ENCODE peak calls at places on chromosomes 2 and 18, in nine cellular contexts. E is stomach, T is heart left ventricle, A is spleen, V is K562, N is HepG2, Q is esophagus squamous epithelium, D is prostate gland, K is H1. X is an unnamed sample.

GRCh38 chr2:154623819-154624218 is 74.7 kb upstream of the KCNJ3 start:
- DNase-seq in K (peak; percentile 10), V (no peak), N (peak; percentile 42), T (peak; percentile 16), D (peak; percentile 26), Q (no peak), E (peak; percentile 49), A (no peak), X (no peak)

GRCh38 chr2:226911932-226912331 is 76.1 kb downstream of the RHBDD1 start:
- DNase-seq in K (no peak), V (no peak), T (no peak), E (no peak), D (no peak), N (no peak), Q (no peak), A (no peak), X (no peak)

GRCh38 chr2:160224060-160224459 is 24.0 kb upstream of the ITGB6 start:
- DNase-seq in V (peak; percentile 26), D (no peak), N (peak; percentile 69), A (no peak), K (no peak), T (no peak), Q (no peak), E (no peak), X (no peak)

GRCh38 chr2:128638741-128639477 is 320.2 kb upstream of the HS6ST1 start:
- DNase-seq in Q (no peak), V (no peak), K (peak; percentile 88), D (no peak), E (peak; percentile 4), N (no peak), T (no peak), A (peak; percentile 48), X (no peak)

GRCh38 chr2:218804817-218805216 is 22.9 kb downstream of the CYP27A1 start:
- DNase-seq in N (no peak), T (no peak), V (no peak), E (no peak), Q (no peak), D (no peak), K (no peak), A (no peak), X (no peak)

GRCh38 chr18:44942073-44942472 is 261.4 kb downstream of the SETBP1 start:
- DNase-seq in T (no peak), Q (no peak), V (no peak), N (no peak), E (no peak), A (no peak), K (no peak), D (no peak), X (no peak)

GRCh38 chr2:120344991-120345975 is 653 bp upstream of the INHBB start:
- DNase-seq in D (peak; percentile 10), E (no peak), A (peak; percentile 82), T (no peak), K (no peak), V (no peak), Q (no peak), N (no peak), X (no peak)

GRCh38 chr18:47791461-47791860 is 139.0 kb downstream of the SMAD2 start:
- DNase-seq in A (no peak), K (no peak), T (no peak), N (no peak), D (no peak), V (no peak), Q (no peak), E (no peak), X (no peak)

GRCh38 chr2:199261221-199261620 is 196.5 kb downstream of the SATB2 start:
- DNase-seq in D (no peak), E (no peak), K (no peak), Q (no peak), V (no peak), A (no peak), T (no peak), N (no peak), X (no peak)

GRCh38 chr2:101360229-101360628 is 27.1 kb downstream of the CREG2 start:
- DNase-seq in T (no peak), D (no peak), K (no peak), E (no peak), N (no peak), V (no peak), Q (no peak), A (no peak), X (no peak)

GRCh38 chr2:189559579-189560272 is 20.9 kb downstream of the SLC40A1 start:
- DNase-seq in V (no peak), D (no peak), E (no peak), A (no peak), Q (no peak), N (no peak), K (no peak), T (peak; percentile 52), X (no peak)

GRCh38 chr2:70520825-70521224 is 32.8 kb downstream of the TGFA start:
- DNase-seq in N (no peak), E (no peak), A (no peak), D (no peak), T (no peak), V (no peak), Q (no peak), K (no peak), X (no peak)

GRCh38 chr2:138818479-138818878 is 38.3 kb upstream of the NXPH2 start:
- DNase-seq in D (no peak), Q (no peak), N (no peak), V (no peak), E (no peak), A (no peak), T (no peak), K (no peak), X (no peak)

GRCh38 chr2:101837354-101837753 is 139.8 kb downstream of the MAP4K4 start:
- DNase-seq in N (no peak), V (no peak), A (no peak), E (no peak), Q (no peak), K (no peak), T (no peak), D (no peak), X (no peak)

GRCh38 chr2:199596549-199596948 is 138.8 kb upstream of the SATB2 start:
- DNase-seq in K (no peak), Q (no peak), A (no peak), E (no peak), N (peak; percentile 41), V (peak; percentile 13), T (no peak), D (no peak), X (no peak)

DNA sequence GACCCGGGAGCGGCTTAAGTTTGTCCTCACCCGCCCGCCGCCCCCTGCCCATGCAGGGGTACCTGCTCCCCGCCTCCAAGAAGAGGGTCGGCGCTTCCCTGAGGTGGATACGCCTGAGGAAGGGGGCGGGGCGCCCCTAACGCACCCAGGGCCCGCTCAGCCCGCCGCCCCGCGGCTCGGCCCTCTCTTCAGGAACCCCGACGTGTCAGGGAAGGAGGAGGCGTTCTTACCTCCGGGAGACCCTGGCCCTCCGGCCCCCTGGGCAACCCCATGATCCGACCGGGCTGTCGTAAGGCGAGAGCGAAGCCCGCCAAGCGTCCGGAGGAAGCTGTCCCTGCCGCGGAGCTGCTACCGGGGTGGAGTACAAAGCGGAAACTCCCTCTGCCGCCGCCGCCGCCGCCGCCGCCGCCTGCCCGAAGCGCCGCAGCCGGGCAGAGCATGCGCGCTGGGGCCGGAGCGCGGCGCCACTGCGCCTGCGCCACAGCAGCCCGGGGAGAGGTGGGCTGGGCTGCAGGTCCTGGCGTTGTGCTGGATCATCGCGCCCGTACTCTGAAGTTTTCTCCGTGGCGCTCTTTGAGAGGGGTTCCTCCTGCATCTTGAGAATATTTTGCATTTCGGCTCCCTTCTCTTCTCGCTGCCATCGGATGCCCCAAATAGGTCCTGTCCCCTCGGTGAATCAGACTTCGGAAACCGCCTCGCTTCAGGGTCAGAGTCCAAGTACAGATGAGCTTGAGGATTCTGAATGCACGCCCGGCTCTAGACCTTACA is at the start of gene CCDC93:
- DNase-seq in Q (peak; percentile 18), N (peak; percentile 72), A (peak; percentile 98), K (peak; percentile 46), D (peak; percentile 76), E (peak; percentile 83), T (peak; percentile 86), V (peak; percentile 99), X (peak; percentile 44)
- TF ChIP-seq POLR2A in Q (no peak), N (peak; percentile 72), A (no peak), K (peak; percentile 46), D (peak; percentile 68), E (no peak), T (peak; percentile 77), V (peak; percentile 75), X (peak; percentile 24)

DNA sequence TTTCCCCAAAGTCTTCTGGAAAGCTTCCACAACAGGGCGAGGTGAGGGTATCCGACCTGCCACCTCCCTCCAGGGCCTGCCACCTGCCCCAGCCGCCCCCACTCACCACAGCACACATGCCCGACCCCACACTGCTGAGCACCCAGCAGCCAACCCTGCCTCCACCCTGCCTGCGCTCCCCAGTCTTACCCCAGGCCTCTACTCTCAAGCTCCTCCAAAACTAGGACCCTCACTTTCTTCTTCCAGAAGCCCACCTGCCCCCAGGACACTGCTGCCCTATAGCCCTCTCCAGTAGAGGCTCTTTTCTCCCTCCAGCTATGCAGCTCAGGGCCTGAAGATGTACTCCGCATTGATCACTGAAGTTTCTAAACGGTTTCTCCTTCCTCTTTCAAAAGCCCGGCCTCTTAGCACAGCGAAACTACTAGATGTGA is 128.9 kb upstream of the SLC1A4 start:
- DNase-seq in Q (no peak), V (no peak), T (no peak), E (peak; percentile 25), K (no peak), N (no peak), A (peak; percentile 87), D (no peak), X (no peak)
- H3K27ac ChIP-seq in Q (peak overlapping the region; percentile 97), V (peak overlapping the region; percentile 67), T (peak overlapping the region; percentile 97), E (peak overlapping the region; percentile 93), K (no peak overlapping the region), N (no peak overlapping the region), A (peak overlapping the region; percentile 96), D (peak overlapping the region; percentile 84), X (peak overlapping the region; percentile 93)

GRCh38 chr2:177234267-177234666 is 21.7 kb downstream of the HNRNPA3 start:
- DNase-seq in V (no peak), T (no peak), A (no peak), N (no peak), D (no peak), K (no peak), E (no peak), Q (no peak), X (no peak)
- TF ChIP-seq POLR2A in V (no peak), T (no peak), A (no peak), N (no peak), D (no peak), K (no peak), E (no peak), Q (no peak), X (no peak)

GRCh38 chr2:238280083-238280816 is 8.2 kb downstream of the PER2 start:
- DNase-seq in D (no peak), T (no peak), V (no peak), A (no peak), E (no peak), K (no peak), N (no peak), Q (no peak), X (no peak)

GRCh38 chr2:238278626-238279323 is 9.6 kb downstream of the PER2 start:
- DNase-seq in Q (no peak), V (no peak), E (no peak), A (no peak), D (no peak), K (no peak), T (no peak), N (no peak), X (no peak)

GRCh38 chr2:238277695-238278094 is 10.7 kb downstream of the PER2 start:
- DNase-seq in Q (no peak), E (no peak), D (no peak), V (no peak), A (no peak), N (no peak), K (no peak), T (no peak), X (no peak)

GRCh38 chr2:238281826-238282480 is 6.5 kb downstream of the PER2 start:
- DNase-seq in T (no peak), E (no peak), V (no peak), Q (no peak), D (no peak), A (no peak), K (no peak), N (no peak), X (no peak)

GRCh38 chr2:238279324-238279682 is 9.1 kb downstream of the PER2 start:
- DNase-seq in Q (no peak), K (no peak), T (no peak), V (no peak), N (no peak), E (no peak), A (no peak), D (no peak), X (no peak)
- H3K27ac ChIP-seq in Q (no peak overlapping the region), K (no peak overlapping the region), T (no peak overlapping the region), V (no peak overlapping the region), N (no peak overlapping the region), E (no peak overlapping the region), A (no peak overlapping the region), D (no peak overlapping the region), X (no peak overlapping the region)